ENCODE peak calls at places on chromosome 15, in five cellular contexts. A is colonic mucosa; H is left ventricle myocardium superior; E is effector memory CD8-positive, alpha-beta T cell; F is brain microvascular endothelial cell. O is an unnamed sample.

GRCh38 chr15:56965614-56966013 is 47.2 kb downstream of the TCF12 start:
- DNase-seq in A (no peak), H (no peak), E (no peak), F (no peak), O (no peak)

GRCh38 chr15:94026458-94026967 is 204.8 kb upstream of the MCTP2 start:
- DNase-seq in A (no peak), H (no peak), E (no peak), F (no peak), O (no peak)

GRCh38 chr15:89899303-89899946 is 5.6 kb upstream of the AP3S2 start:
- DNase-seq in A (no peak), H (no peak), E (no peak), F (no peak), O (no peak)

GRCh38 chr15:77826006-77826695 is 193.4 kb upstream of the LINGO1 start:
- DNase-seq in A (no peak), H (no peak), E (no peak), F (no peak), O (no peak)

GRCh38 chr15:64746921-64747320 is 28.5 kb downstream of the RBPMS2 start:
- DNase-seq in A (no peak), H (no peak), E (no peak), F (no peak), O (no peak)

GRCh38 chr15:77709135-77709886 is 76.6 kb upstream of the LINGO1 start:
- DNase-seq in A (no peak), H (no peak), E (no peak), F (no peak), O (no peak)

GRCh38 chr15:99412626-99413025 is 153.2 kb upstream of the MEF2A start:
- DNase-seq in A (no peak), H (no peak), E (no peak), F (no peak), O (no peak)

GRCh38 chr15:40108061-40108854 is 421 bp downstream of the BMF start:
- DNase-seq in A (peak; percentile 70), H (peak; percentile 84), E (peak; percentile 16), F (no peak), O (no peak)

GRCh38 chr15:81184188-81184587 is 12.5 kb upstream of the IL16 start:
- DNase-seq in A (no peak), H (no peak), E (no peak), F (no peak), O (no peak)

GRCh38 chr15:94175420-94175819 is 55.9 kb upstream of the MCTP2 start:
- DNase-seq in A (no peak), H (no peak), E (no peak), F (no peak), O (no peak)

GRCh38 chr15:81776961-81777360 is 268.9 kb downstream of the MEX3B start:
- DNase-seq in A (no peak), H (no peak), E (no peak), F (no peak), O (no peak)

GRCh38 chr15:66899555-66900350 is 165.6 kb upstream of the SMAD3 start:
- DNase-seq in A (no peak), H (no peak), E (no peak), F (peak; percentile 42), O (no peak)

GRCh38 chr15:67050062-67050461 is 15.3 kb upstream of the SMAD3 start:
- DNase-seq in A (no peak), H (no peak), E (no peak), F (no peak), O (no peak)

GRCh38 chr15:28881600-28881999 is 4.2 kb upstream of the APBA2 start:
- DNase-seq in A (no peak), H (no peak), E (no peak), F (no peak), O (no peak)

GRCh38 chr15:55782901-55783300 is 39.9 kb upstream of the PRTG start:
- DNase-seq in A (no peak), H (no peak), E (no peak), F (no peak), O (no peak)

GRCh38 chr15:37019479-37020433 is 80.6 kb downstream of the MEIS2 start:
- DNase-seq in A (no peak), H (no peak), E (no peak), F (peak; percentile 43), O (no peak)

GRCh38 chr15:83036253-83036652 is 24.8 kb upstream of the C15orf40 start:
- DNase-seq in A (no peak), H (no peak), E (no peak), F (no peak), O (no peak)

GRCh38 chr15:67199881-67200763 is 54.3 kb downstream of the AAGAB start:
- DNase-seq in A (no peak), H (no peak), E (no peak), F (no peak), O (no peak)

GRCh38 chr15:73573071-73573470 is 60.1 kb downstream of the NPTN start:
- DNase-seq in A (no peak), H (no peak), E (no peak), F (no peak), O (no peak)

GRCh38 chr15:78129098-78130011 is 1.9 kb downstream of the CIB2 start:
- DNase-seq in A (no peak), H (no peak), E (no peak), F (no peak), O (no peak)

GRCh38 chr15:69857686-69858391 is 239.9 kb downstream of the TLE3 start:
- DNase-seq in A (no peak), H (no peak), E (no peak), F (no peak), O (peak; percentile 44)

GRCh38 chr15:47720555-47720954 is 3.2 kb downstream of the SEMA6D start:
- DNase-seq in A (no peak), H (no peak), E (no peak), F (no peak), O (no peak)

GRCh38 chr15:75785771-75786563 is 57.3 kb upstream of the UBE2Q2 start:
- DNase-seq in A (peak; percentile 9), H (no peak), E (no peak), F (no peak), O (no peak)

GRCh38 chr15:79299836-79300235 is 11.1 kb upstream of the TMED3 start:
- DNase-seq in A (no peak), H (no peak), E (no peak), F (no peak), O (no peak)